ENCODE peak calls at places on chromosomes 11 and 22, in seven cellular contexts. G, X, N, F, Y, H and D are unnamed samples.

GRCh38 chr11:121257976-121258375 is 34.6 kb upstream of the SC5D start:
- DNase-seq in N (no peak), F (no peak), H (no peak), Y (no peak), G (no peak), X (no peak), D (no peak)

GRCh38 chr11:67488155-67488480 is 5.3 kb downstream of the AIP start:
- DNase-seq in X (no peak), N (no peak), F (no peak), G (no peak), H (no peak), Y (no peak), D (no peak)

GRCh38 chr22:35020517-35020916 is 45.4 kb upstream of the ISX start:
- DNase-seq in N (no peak), H (no peak), Y (no peak), G (no peak), F (no peak), X (no peak), D (no peak)

GRCh38 chr11:119537641-119538253 is 114.8 kb upstream of the THY1 start:
- DNase-seq in F (no peak), N (no peak), H (no peak), Y (no peak), G (no peak), X (no peak), D (no peak)

GRCh38 chr11:102494216-102494615 is 36.3 kb downstream of the MMP7 start:
- DNase-seq in H (no peak), Y (no peak), G (no peak), X (no peak), F (peak), N (no peak), D (peak)

GRCh38 chr11:132030896-132031295 is 660.5 kb downstream of the NTM start:
- DNase-seq in X (no peak), Y (no peak), G (no peak), H (no peak), N (no peak), F (no peak), D (no peak)

GRCh38 chr11:68581439-68581838 is 102.9 kb upstream of the GAL start:
- DNase-seq in F (peak), N (peak), X (no peak), G (no peak), Y (no peak), H (no peak), D (no peak)

GRCh38 chr22:43238526-43239006 is 51.6 kb upstream of the TTLL12 start:
- DNase-seq in Y (no peak), N (no peak), G (peak), H (no peak), F (no peak), X (no peak), D (no peak)

GRCh38 chr11:109859325-109859724 is 233.9 kb upstream of the ZC3H12C start:
- DNase-seq in Y (no peak), X (no peak), H (no peak), N (no peak), G (no peak), F (peak), D (no peak)

GRCh38 chr22:42270512-42271190 is at the start of gene TCF20:
- DNase-seq in F (peak), H (peak), N (peak), Y (peak), X (peak), G (peak), D (peak)

GRCh38 chr11:898160-898517 is 12.5 kb downstream of the CHID1 start:
- DNase-seq in G (peak), F (peak), H (no peak), Y (no peak), N (no peak), X (no peak), D (no peak)

GRCh38 chr22:45506961-45507360 is 4.3 kb downstream of the FBLN1 start:
- DNase-seq in Y (no peak), F (no peak), N (no peak), H (no peak), G (no peak), X (no peak), D (no peak)

GRCh38 chr22:42717197-42717967 is 3.3 kb downstream of the A4GALT start:
- DNase-seq in X (no peak), N (no peak), F (peak), Y (no peak), G (no peak), H (no peak), D (no peak)

GRCh38 chr11:8285228-8285627 is 21.6 kb upstream of the LMO1 start:
- DNase-seq in H (peak), G (no peak), F (no peak), N (peak), Y (no peak), X (no peak), D (no peak)

GRCh38 chr11:15057352-15057751 is 16.0 kb upstream of the CALCB start:
- DNase-seq in G (no peak), X (no peak), N (no peak), H (no peak), Y (no peak), F (no peak), D (no peak)

GRCh38 chr22:36577019-36577418 is 48.1 kb upstream of the EIF3D start:
- DNase-seq in G (no peak), F (peak), Y (no peak), H (no peak), N (no peak), X (no peak), D (no peak)

GRCh38 chr11:61971177-61972111 is 4.0 kb upstream of the FTH1 start:
- DNase-seq in N (peak), F (peak), Y (peak), X (peak), G (peak), H (peak), D (peak)

GRCh38 chr11:102603091-102603490 is 22.0 kb downstream of the MMP20 start:
- DNase-seq in G (no peak), Y (no peak), X (peak), N (no peak), H (no peak), F (no peak), D (no peak)

GRCh38 chr11:61404641-61405040 is 12.3 kb downstream of the TMEM216 start:
- DNase-seq in X (no peak), F (no peak), Y (no peak), G (no peak), N (no peak), H (no peak), D (no peak)

GRCh38 chr22:30078320-30079311 is 1.6 kb upstream of the HORMAD2 start:
- DNase-seq in X (no peak), G (no peak), F (no peak), H (no peak), Y (no peak), N (no peak), D (no peak)

GRCh38 chr11:12539570-12539969 is 134.7 kb upstream of the TEAD1 start:
- DNase-seq in Y (no peak), X (no peak), G (no peak), F (peak), H (no peak), N (no peak), D (no peak)

GRCh38 chr22:19795617-19796008 is 35.0 kb downstream of the TBX1 start:
- DNase-seq in Y (no peak), G (no peak), H (no peak), N (no peak), F (no peak), X (peak), D (no peak)

DNA sequence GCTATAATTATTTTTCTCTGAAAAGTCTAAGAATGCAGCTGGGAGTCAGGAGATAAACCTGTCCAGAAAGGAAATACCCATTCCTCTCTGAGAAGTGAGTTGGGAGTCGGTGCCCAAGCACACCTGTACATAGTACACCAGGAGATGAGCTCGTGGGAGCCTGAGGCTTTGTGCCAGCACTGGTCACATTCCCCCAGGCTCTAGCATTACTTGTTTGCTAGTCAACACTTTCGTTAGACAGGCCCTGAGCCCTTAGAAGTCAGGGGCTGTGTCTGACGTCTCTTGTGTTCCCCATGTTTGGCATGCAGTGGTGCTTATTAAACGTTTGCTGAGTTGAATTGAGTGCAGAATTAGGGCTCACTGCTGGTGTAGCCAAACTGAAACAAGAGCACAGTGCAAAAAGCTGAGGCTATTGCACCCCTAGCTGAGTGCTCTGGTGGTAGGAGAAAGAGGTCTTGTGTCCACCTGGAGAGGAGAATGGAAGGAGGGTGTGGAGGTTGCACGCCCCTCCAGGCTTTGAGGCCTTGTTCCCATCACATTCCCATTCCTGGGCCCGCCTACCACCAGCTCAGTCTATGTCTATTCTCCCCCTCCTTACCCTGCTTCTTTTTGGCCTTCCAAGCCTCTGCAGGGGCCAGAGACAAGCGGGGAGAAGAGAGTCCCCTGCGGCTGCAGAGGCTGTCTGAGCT is 6.8 kb downstream of the ROBO4 start:
- DNase-seq in F (no peak), H (no peak), Y (no peak), G (no peak), X (peak), N (peak), D (no peak)
- TF ChIP-seq EP300 in F (no peak), H (no peak), Y (no peak), G (no peak), X (no peak), N (no peak), D (no peak)

GRCh38 chr11:31246451-31247165 is 122.9 kb downstream of the DCDC1 start:
- DNase-seq in H (no peak), G (no peak), N (no peak), Y (no peak), X (peak), F (no peak), D (no peak)
- TF ChIP-seq EP300 in H (no peak), G (no peak), N (no peak), Y (no peak), X (no peak), F (no peak), D (no peak)

GRCh38 chr22:46578824-46579561 is 41.2 kb upstream of the GRAMD4 start:
- DNase-seq in X (peak), N (peak), Y (peak), G (peak), F (no peak), H (no peak), D (peak)

GRCh38 chr22:46582281-46582811 is 37.8 kb upstream of the GRAMD4 start:
- DNase-seq in X (no peak), Y (no peak), G (no peak), F (no peak), H (no peak), N (peak), D (peak)

GRCh38 chr22:46581580-46582244 is 38.5 kb upstream of the GRAMD4 start:
- DNase-seq in G (no peak), Y (no peak), N (peak), X (peak), H (no peak), F (no peak), D (peak)

GRCh38 chr22:46579751-46580449 is 40.3 kb upstream of the GRAMD4 start:
- DNase-seq in G (no peak), X (no peak), Y (no peak), H (no peak), F (no peak), N (peak), D (no peak)

GRCh38 chr22:46580940-46581579 is 39.1 kb upstream of the GRAMD4 start:
- DNase-seq in G (no peak), N (peak), Y (no peak), H (no peak), X (peak), F (no peak), D (no peak)
- TF ChIP-seq EP300 in G (no peak), N (no peak), Y (no peak), H (no peak), X (no peak), F (no peak), D (no peak)

DNA sequence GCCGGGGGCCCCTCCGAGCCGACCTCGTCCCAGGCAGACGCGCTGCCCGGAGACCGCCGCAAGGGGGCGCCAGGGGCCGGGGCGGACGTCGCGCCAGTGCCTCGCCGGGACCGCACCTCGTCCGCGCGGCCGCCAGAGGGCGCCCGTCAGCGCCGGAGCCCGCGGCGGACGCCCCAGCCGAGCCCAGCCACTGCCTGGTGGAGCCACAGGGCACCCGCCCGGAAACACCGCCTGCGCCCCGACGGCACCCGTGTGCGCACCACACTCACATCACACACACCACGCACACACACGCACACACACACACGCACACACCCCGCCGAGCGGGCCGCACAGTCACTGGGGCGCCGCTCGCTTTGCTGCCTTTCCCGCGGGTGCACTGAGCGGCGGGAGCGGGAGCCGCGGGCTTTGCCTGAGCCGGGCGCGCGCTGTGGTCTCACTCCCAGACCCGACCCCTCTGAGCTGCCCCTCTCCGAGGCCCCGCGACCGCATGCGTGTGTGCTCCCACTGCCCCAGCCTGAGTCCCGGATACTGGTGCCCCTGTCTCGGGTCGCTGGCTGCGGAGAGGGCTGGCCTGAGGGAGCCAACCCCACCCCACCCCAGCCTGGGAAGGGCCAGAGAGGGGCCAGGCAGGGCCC is 449.3 kb downstream of the OPCML start:
- DNase-seq in H (peak), F (peak), N (no peak), Y (peak), G (peak), X (peak), D (peak)
- TF ChIP-seq EP300 in H (no peak), F (no peak), N (no peak), Y (no peak), G (no peak), X (no peak), D (no peak)

GRCh38 chr22:32544953-32545558 is 70.4 kb downstream of the FBXO7 start:
- DNase-seq in F (no peak), Y (no peak), H (no peak), N (peak), X (no peak), G (no peak), D (no peak)

GRCh38 chr22:32548039-32548438 is 73.4 kb downstream of the FBXO7 start:
- DNase-seq in F (no peak), G (no peak), N (peak), X (no peak), H (no peak), Y (no peak), D (no peak)

GRCh38 chr22:32546935-32547334 is 72.3 kb downstream of the FBXO7 start:
- DNase-seq in Y (no peak), H (no peak), N (peak), F (no peak), X (no peak), G (no peak), D (no peak)

GRCh38 chr22:32546480-32546879 is 71.9 kb downstream of the FBXO7 start:
- DNase-seq in G (no peak), X (no peak), H (no peak), F (no peak), N (peak), Y (no peak), D (no peak)

DNA sequence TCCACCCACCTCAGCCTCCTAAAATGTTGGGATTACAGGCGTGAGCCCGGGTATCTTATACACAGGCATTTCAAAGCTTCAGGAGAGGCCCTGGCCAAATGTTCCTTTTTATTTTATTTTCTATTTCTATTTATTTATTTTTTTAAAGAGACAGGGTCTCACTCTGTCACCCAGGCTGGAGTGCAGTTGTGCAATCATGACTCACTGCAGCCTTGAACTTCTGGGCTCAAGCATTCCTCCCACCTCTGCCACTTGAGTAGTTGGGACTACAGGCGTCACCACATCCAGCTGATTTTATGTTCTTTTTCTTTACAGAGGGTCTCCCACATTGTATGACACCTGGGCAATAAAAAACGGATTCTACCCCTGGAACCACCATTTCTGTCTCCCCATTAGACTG is 71.2 kb downstream of the FBXO7 start:
- DNase-seq in N (peak), F (no peak), Y (no peak), G (no peak), X (no peak), H (no peak), D (no peak)
- TF ChIP-seq EP300 in N (no peak), F (no peak), Y (no peak), G (no peak), X (no peak), H (no peak), D (no peak)

DNA sequence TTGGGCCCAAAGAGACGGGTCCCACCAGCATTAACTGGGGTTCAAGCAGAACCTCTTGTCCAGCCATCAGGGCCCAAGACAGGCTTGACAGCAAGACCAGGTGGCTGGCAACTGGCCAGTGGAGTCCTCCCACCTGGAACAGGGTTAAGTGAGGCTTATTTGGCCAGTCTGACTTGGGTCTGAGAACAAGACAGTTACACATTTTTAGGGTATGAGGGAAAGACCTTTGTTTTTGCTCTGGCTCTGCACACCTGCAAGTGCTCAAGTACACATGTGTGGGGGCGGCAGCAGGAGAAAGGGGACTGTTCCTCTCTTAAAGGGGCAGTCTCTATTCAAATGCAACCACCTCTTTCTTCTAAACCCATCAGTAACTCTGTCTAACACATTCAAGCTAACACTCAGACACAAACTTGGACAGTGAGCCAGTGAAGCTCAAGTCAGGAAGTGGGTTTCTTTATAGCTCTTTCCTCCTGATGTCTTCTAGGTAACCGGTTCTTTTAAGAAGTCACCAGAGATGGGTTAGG is 116.2 kb downstream of the ETS1 start:
- DNase-seq in X (no peak), Y (no peak), H (no peak), G (no peak), F (no peak), N (no peak), D (peak)
- TF ChIP-seq EP300 in X (no peak), Y (no peak), H (no peak), G (no peak), F (no peak), N (no peak), D (no peak)

GRCh38 chr11:130979386-130979972 is 63.2 kb upstream of the SNX19 start:
- DNase-seq in X (no peak), H (no peak), Y (no peak), N (no peak), F (peak), G (no peak), D (no peak)

GRCh38 chr11:130980463-130980862 is 64.2 kb upstream of the SNX19 start:
- DNase-seq in F (no peak), X (no peak), H (no peak), G (no peak), Y (no peak), N (no peak), D (no peak)
- TF ChIP-seq EP300 in F (no peak), X (no peak), H (no peak), G (no peak), Y (no peak), N (no peak), D (no peak)

GRCh38 chr11:27916541-27917100 is 191.3 kb downstream of the KIF18A start:
- DNase-seq in X (no peak), Y (no peak), F (no peak), N (no peak), G (no peak), H (no peak), D (no peak)
- TF ChIP-seq EP300 in X (no peak), Y (no peak), F (no peak), N (no peak), G (no peak), H (no peak), D (no peak)

DNA sequence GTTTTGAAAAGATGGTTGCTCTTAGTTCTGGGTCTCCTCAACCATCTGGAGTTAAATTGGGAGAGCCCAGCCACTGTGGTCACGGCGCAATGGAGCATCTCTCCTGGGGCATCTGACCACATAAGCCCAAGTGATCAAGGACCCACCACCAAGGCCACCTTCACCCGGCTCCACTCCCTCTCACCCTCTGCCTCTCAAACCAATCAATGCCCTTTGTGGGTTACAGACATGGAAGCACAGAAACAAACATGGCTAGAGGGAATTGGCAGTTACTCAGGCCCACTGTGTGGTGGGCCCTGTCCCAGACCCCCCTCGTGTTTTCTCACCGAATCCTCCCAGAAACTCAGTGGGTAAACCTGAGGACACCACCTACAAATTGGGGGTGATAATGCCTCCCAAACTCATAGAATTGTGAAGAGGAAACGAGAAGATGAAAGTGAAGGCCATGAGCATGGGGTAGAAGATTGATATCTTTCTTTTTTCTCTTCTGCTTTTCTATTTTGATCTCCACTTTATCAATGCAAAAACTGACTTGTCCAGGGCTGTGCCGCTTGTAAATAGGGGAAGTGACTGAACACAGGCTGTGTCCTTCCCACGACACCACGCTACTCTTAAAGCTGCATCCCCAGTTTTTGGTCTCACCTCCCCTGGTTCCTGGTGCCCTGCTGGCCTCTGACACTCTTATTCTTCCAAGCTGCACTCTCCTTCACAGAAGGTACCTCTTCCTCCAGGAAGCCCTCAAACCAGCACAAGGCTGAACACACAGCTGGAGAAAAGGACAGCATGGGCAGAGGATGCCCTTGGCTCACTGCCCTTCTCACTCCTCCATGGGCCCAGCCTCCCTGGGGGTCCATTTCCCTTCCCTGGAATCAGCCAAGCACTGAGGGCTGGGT is 52.0 kb downstream of the IRAG1 start:
- DNase-seq in H (no peak), X (no peak), Y (no peak), F (no peak), N (no peak), G (no peak), D (no peak)
- TF ChIP-seq EP300 in H (no peak), X (no peak), Y (no peak), F (no peak), N (no peak), G (no peak), D (no peak)